ENCODE peak calls at places on chromosome 3, in nine cellular contexts. One of them, this sample, is unnamed.

GRCh38 chr3:112769624-112770023 is 77.0 kb downstream of the CD200R1L start:
- DNase-seq in mammary epithelial cell: peak
- DNase-seq in kidney: no peak
- DNase-seq in neuronal stem cell: no peak
- DNase-seq in IMR-90: peak
- DNase-seq in GM23248: peak
- DNase-seq in fibroblast of lung: peak
- DNase-seq in GM12878: no peak
- DNase-seq in adipocyte: no peak
- DNase-seq in this sample: no peak

GRCh38 chr3:55060921-55061555 is 133.2 kb upstream of the LRTM1 start:
- DNase-seq in mammary epithelial cell: no peak
- DNase-seq in kidney: no peak
- DNase-seq in neuronal stem cell: no peak
- DNase-seq in IMR-90: peak
- DNase-seq in GM23248: no peak
- DNase-seq in fibroblast of lung: peak
- DNase-seq in GM12878: no peak
- DNase-seq in adipocyte: peak
- DNase-seq in this sample: no peak

GRCh38 chr3:112261742-112262141 is 32.3 kb downstream of the SLC9C1 start:
- DNase-seq in mammary epithelial cell: no peak
- DNase-seq in kidney: no peak
- DNase-seq in neuronal stem cell: no peak
- DNase-seq in IMR-90: no peak
- DNase-seq in GM23248: no peak
- DNase-seq in fibroblast of lung: no peak
- DNase-seq in GM12878: no peak
- DNase-seq in adipocyte: no peak
- DNase-seq in this sample: no peak

GRCh38 chr3:121995190-121996137 is 26.6 kb downstream of the ILDR1 start:
- DNase-seq in mammary epithelial cell: peak
- DNase-seq in kidney: peak
- DNase-seq in neuronal stem cell: peak
- DNase-seq in IMR-90: peak
- DNase-seq in GM23248: peak
- DNase-seq in fibroblast of lung: peak
- DNase-seq in GM12878: peak
- DNase-seq in adipocyte: peak
- DNase-seq in this sample: peak

GRCh38 chr3:171088984-171089754 is 62.6 kb upstream of the SLC2A2 start:
- DNase-seq in mammary epithelial cell: peak
- DNase-seq in kidney: no peak
- DNase-seq in neuronal stem cell: no peak
- DNase-seq in IMR-90: peak
- DNase-seq in GM23248: peak
- DNase-seq in fibroblast of lung: peak
- DNase-seq in GM12878: no peak
- DNase-seq in adipocyte: peak
- DNase-seq in this sample: no peak

GRCh38 chr3:31041161-31041978 is 146.9 kb upstream of the GADL1 start:
- DNase-seq in mammary epithelial cell: peak
- DNase-seq in kidney: no peak
- DNase-seq in neuronal stem cell: peak
- DNase-seq in IMR-90: peak
- DNase-seq in GM23248: peak
- DNase-seq in fibroblast of lung: peak
- DNase-seq in GM12878: no peak
- DNase-seq in adipocyte: peak
- DNase-seq in this sample: no peak

GRCh38 chr3:159762981-159763465 is 225.6 kb upstream of the IL12A start:
- DNase-seq in mammary epithelial cell: peak
- DNase-seq in kidney: peak
- DNase-seq in neuronal stem cell: peak
- DNase-seq in IMR-90: peak
- DNase-seq in GM23248: peak
- DNase-seq in fibroblast of lung: peak
- DNase-seq in GM12878: no peak
- DNase-seq in adipocyte: peak
- DNase-seq in this sample: peak

GRCh38 chr3:49534581-49535495 is 19.4 kb upstream of the BSN start:
- DNase-seq in mammary epithelial cell: no peak
- DNase-seq in kidney: peak
- DNase-seq in neuronal stem cell: peak
- DNase-seq in IMR-90: no peak
- DNase-seq in GM23248: no peak
- DNase-seq in fibroblast of lung: peak
- DNase-seq in GM12878: no peak
- DNase-seq in adipocyte: no peak
- DNase-seq in this sample: no peak

GRCh38 chr3:52770581-52771333 is at the start of gene NEK4:
- DNase-seq in mammary epithelial cell: peak
- DNase-seq in kidney: peak
- DNase-seq in neuronal stem cell: peak
- DNase-seq in IMR-90: peak
- DNase-seq in GM23248: peak
- DNase-seq in fibroblast of lung: peak
- DNase-seq in GM12878: peak
- DNase-seq in adipocyte: peak
- DNase-seq in this sample: peak

GRCh38 chr3:129016366-129016724 is 15.2 kb downstream of the EFCC1 start:
- DNase-seq in mammary epithelial cell: no peak
- DNase-seq in kidney: peak
- DNase-seq in neuronal stem cell: no peak
- DNase-seq in IMR-90: no peak
- DNase-seq in GM23248: no peak
- DNase-seq in fibroblast of lung: no peak
- DNase-seq in GM12878: no peak
- DNase-seq in adipocyte: no peak
- DNase-seq in this sample: peak

GRCh38 chr3:55487376-55488241 is 503 bp upstream of the WNT5A start:
- DNase-seq in mammary epithelial cell: peak
- DNase-seq in kidney: peak
- DNase-seq in neuronal stem cell: peak
- DNase-seq in IMR-90: peak
- DNase-seq in GM23248: peak
- DNase-seq in fibroblast of lung: peak
- DNase-seq in GM12878: no peak
- DNase-seq in adipocyte: peak
- DNase-seq in this sample: peak

GRCh38 chr3:177281292-177281942 is 84.1 kb upstream of the TBL1XR1 start:
- DNase-seq in mammary epithelial cell: no peak
- DNase-seq in kidney: no peak
- DNase-seq in neuronal stem cell: no peak
- DNase-seq in IMR-90: no peak
- DNase-seq in GM23248: no peak
- DNase-seq in fibroblast of lung: no peak
- DNase-seq in GM12878: no peak
- DNase-seq in adipocyte: no peak
- DNase-seq in this sample: no peak

GRCh38 chr3:129161860-129162271 is 1.0 kb upstream of the ISY1 start:
- DNase-seq in mammary epithelial cell: peak
- DNase-seq in kidney: no peak
- DNase-seq in neuronal stem cell: no peak
- DNase-seq in IMR-90: peak
- DNase-seq in GM23248: peak
- DNase-seq in fibroblast of lung: peak
- DNase-seq in GM12878: no peak
- DNase-seq in adipocyte: peak
- DNase-seq in this sample: peak

GRCh38 chr3:124142389-124142970 is 150.6 kb upstream of the ROPN1 start:
- DNase-seq in mammary epithelial cell: no peak
- DNase-seq in kidney: no peak
- DNase-seq in neuronal stem cell: no peak
- DNase-seq in IMR-90: no peak
- DNase-seq in GM23248: no peak
- DNase-seq in fibroblast of lung: peak
- DNase-seq in GM12878: no peak
- DNase-seq in adipocyte: no peak
- DNase-seq in this sample: no peak

GRCh38 chr3:124143047-124143446 is 151.1 kb upstream of the ROPN1 start:
- DNase-seq in mammary epithelial cell: no peak
- DNase-seq in kidney: no peak
- DNase-seq in neuronal stem cell: no peak
- DNase-seq in IMR-90: no peak
- DNase-seq in GM23248: no peak
- DNase-seq in fibroblast of lung: no peak
- DNase-seq in GM12878: no peak
- DNase-seq in adipocyte: no peak
- DNase-seq in this sample: no peak

GRCh38 chr3:124147429-124147828 is 155.5 kb upstream of the ROPN1 start:
- DNase-seq in mammary epithelial cell: no peak
- DNase-seq in kidney: no peak
- DNase-seq in neuronal stem cell: no peak
- DNase-seq in IMR-90: no peak
- DNase-seq in GM23248: no peak
- DNase-seq in fibroblast of lung: no peak
- DNase-seq in GM12878: no peak
- DNase-seq in adipocyte: no peak
- DNase-seq in this sample: no peak

GRCh38 chr3:124140751-124141150 is 148.8 kb upstream of the ROPN1 start:
- DNase-seq in mammary epithelial cell: no peak
- DNase-seq in kidney: no peak
- DNase-seq in neuronal stem cell: no peak
- DNase-seq in IMR-90: no peak
- DNase-seq in GM23248: no peak
- DNase-seq in fibroblast of lung: peak
- DNase-seq in GM12878: no peak
- DNase-seq in adipocyte: no peak
- DNase-seq in this sample: no peak

GRCh38 chr3:124144035-124144814 is 152.3 kb upstream of the ROPN1 start:
- DNase-seq in mammary epithelial cell: no peak
- DNase-seq in kidney: no peak
- DNase-seq in neuronal stem cell: no peak
- DNase-seq in IMR-90: no peak
- DNase-seq in GM23248: no peak
- DNase-seq in fibroblast of lung: no peak
- DNase-seq in GM12878: no peak
- DNase-seq in adipocyte: no peak
- DNase-seq in this sample: no peak
- H3K9ac ChIP-seq in mammary epithelial cell: no peak
- H3K9ac ChIP-seq in kidney: no peak
- H3K9ac ChIP-seq in neuronal stem cell: peak
- H3K9ac ChIP-seq in IMR-90: no peak
- H3K9ac ChIP-seq in GM23248: no peak
- H3K9ac ChIP-seq in fibroblast of lung: no peak
- H3K9ac ChIP-seq in GM12878: no peak
- H3K9ac ChIP-seq in adipocyte: no peak
- H3K9ac ChIP-seq in this sample: no peak

DNA sequence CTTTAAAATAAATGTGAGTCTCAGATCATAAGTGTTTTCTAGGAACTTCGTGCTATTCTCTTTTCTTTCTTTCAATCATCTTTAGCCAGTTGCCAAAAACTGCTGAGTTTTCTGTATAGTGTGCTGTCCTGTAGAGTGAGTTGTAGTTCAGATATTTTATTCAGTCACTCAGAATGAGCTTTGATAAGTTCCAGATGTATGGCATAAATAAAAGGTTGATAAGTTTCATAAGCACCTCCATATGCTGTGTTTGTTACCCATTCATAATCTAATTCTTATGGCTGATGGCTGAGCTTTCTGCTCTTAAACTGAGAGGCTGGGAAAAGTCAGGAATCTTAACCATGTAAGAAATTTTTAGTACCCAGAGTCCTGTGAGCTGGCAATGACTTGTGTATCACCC is 59.3 kb upstream of the COL6A6 start:
- DNase-seq in mammary epithelial cell: no peak
- DNase-seq in kidney: no peak
- DNase-seq in neuronal stem cell: no peak
- DNase-seq in IMR-90: no peak
- DNase-seq in GM23248: no peak
- DNase-seq in fibroblast of lung: no peak
- DNase-seq in GM12878: no peak
- DNase-seq in adipocyte: peak
- DNase-seq in this sample: no peak
- H3K9ac ChIP-seq in mammary epithelial cell: no peak
- H3K9ac ChIP-seq in kidney: no peak
- H3K9ac ChIP-seq in neuronal stem cell: no peak
- H3K9ac ChIP-seq in IMR-90: no peak
- H3K9ac ChIP-seq in GM23248: no peak
- H3K9ac ChIP-seq in fibroblast of lung: no peak
- H3K9ac ChIP-seq in GM12878: no peak
- H3K9ac ChIP-seq in adipocyte: no peak
- H3K9ac ChIP-seq in this sample: no peak

DNA sequence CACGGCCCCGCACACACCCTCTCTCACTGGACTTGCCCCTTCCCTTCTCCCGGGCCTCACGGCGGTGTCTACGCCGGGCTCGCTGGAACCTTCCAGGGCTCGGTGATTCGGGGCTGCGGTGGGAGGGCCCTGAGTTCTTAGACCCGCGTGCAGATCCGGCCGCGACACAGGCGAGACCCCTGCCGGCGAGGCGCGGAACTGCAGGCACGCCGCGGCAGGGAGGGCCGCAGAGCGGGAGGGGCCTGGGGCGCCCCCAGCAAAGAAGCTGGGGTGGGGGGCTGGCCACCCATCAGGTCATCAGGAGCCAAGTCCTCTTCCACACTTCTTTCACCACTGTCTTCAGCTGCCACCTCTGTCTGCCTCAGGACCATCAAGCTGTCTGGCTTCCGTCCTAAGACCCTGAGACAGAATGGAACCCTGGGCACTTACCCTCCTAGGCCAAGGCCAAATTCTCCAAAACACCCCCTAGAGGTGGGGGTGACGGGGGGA is 164.5 kb downstream of the XXYLT1 start:
- DNase-seq in mammary epithelial cell: peak
- DNase-seq in kidney: peak
- DNase-seq in neuronal stem cell: peak
- DNase-seq in IMR-90: peak
- DNase-seq in GM23248: peak
- DNase-seq in fibroblast of lung: peak
- DNase-seq in GM12878: no peak
- DNase-seq in adipocyte: peak
- DNase-seq in this sample: peak
- H3K9ac ChIP-seq in mammary epithelial cell: no peak
- H3K9ac ChIP-seq in kidney: no peak
- H3K9ac ChIP-seq in neuronal stem cell: no peak
- H3K9ac ChIP-seq in IMR-90: peak
- H3K9ac ChIP-seq in GM23248: peak
- H3K9ac ChIP-seq in fibroblast of lung: peak
- H3K9ac ChIP-seq in GM12878: no peak
- H3K9ac ChIP-seq in adipocyte: peak
- H3K9ac ChIP-seq in this sample: no peak

DNA sequence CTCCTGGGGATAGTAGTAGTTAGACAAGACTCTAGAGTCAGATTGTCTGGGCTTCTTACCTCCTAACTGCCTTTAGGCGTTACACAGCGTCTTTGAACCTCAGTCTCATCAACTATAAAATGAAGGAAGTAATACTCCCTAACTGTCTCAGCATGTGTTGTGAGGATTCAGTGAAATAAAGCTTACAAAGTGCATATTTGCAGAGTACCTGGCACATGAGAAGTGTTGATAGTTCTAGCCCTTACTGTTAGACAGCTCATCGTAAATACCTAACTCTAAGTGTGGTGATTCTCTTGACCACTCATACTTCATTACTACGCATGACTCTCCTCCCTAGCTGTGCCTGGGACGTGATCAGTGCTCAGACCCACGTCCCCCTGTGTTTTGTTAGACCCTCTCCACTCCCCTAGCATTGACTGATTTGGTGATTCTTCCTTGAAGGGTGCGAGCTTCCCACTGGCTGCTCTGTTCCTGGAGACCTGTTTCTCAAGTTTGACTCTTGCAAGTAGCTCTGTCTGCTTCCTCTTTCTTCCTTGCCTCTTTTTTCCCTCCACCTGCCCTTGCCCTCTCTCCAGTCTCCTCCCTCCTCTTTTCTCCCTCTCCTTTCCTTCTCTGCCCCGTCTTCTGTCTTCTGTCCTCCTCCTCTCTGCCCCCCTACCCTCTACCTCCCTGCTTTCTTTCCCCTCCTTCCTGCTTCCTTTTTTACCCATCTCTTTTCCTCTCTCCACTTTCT is 124.2 kb downstream of the SLC25A26 start:
- DNase-seq in mammary epithelial cell: no peak
- DNase-seq in kidney: no peak
- DNase-seq in neuronal stem cell: no peak
- DNase-seq in IMR-90: no peak
- DNase-seq in GM23248: peak
- DNase-seq in fibroblast of lung: no peak
- DNase-seq in GM12878: no peak
- DNase-seq in adipocyte: no peak
- DNase-seq in this sample: no peak
- H3K9ac ChIP-seq in mammary epithelial cell: no peak
- H3K9ac ChIP-seq in kidney: no peak
- H3K9ac ChIP-seq in neuronal stem cell: no peak
- H3K9ac ChIP-seq in IMR-90: no peak
- H3K9ac ChIP-seq in GM23248: no peak
- H3K9ac ChIP-seq in fibroblast of lung: no peak
- H3K9ac ChIP-seq in GM12878: no peak
- H3K9ac ChIP-seq in adipocyte: no peak
- H3K9ac ChIP-seq in this sample: no peak

This sample was measured in MM.1S.